ENCODE peak calls at places on chromosomes 1 and 21, in six cellular contexts. J, Z, B, C, E and A are unnamed samples.

GRCh38 chr1:208269338-208269666 is 25.1 kb upstream of the PLXNA2 start:
- DNase-seq in J (no peak), Z (no peak), B (no peak), C (no peak), E (no peak), A (no peak)

GRCh38 chr1:29991025-29991424 is 732.4 kb downstream of the MATN1 start:
- DNase-seq in J (peak), Z (no peak), B (no peak), C (no peak), E (no peak), A (no peak)

GRCh38 chr1:5991784-5992033 is 516 bp downstream of the NPHP4 start:
- DNase-seq in J (no peak), Z (no peak), B (no peak), C (no peak), E (no peak), A (no peak)

GRCh38 chr1:35622510-35623171 is 18.7 kb downstream of the PSMB2 start:
- DNase-seq in J (no peak), Z (no peak), B (no peak), C (no peak), E (no peak), A (no peak)

GRCh38 chr1:143665606-143666005 is 306.2 kb downstream of the FAM72C start:
- DNase-seq in J (no peak), Z (no peak), B (no peak), C (no peak), E (no peak), A (no peak)

GRCh38 chr21:44853601-44854390 is 19.7 kb downstream of the PTTG1IP start:
- DNase-seq in J (no peak), Z (no peak), B (no peak), C (no peak), E (no peak), A (no peak)

GRCh38 chr1:177983824-177984528 is 14.1 kb upstream of the SEC16B start:
- DNase-seq in J (peak), Z (peak), B (peak), C (peak), E (peak), A (peak)

GRCh38 chr1:91015358-91015780 is 6.5 kb downstream of the ZNF644 start:
- DNase-seq in J (peak), Z (no peak), B (no peak), C (no peak), E (no peak), A (no peak)

GRCh38 chr1:17653728-17654351 is 101.3 kb upstream of the ACTL8 start:
- DNase-seq in J (no peak), Z (peak), B (peak), C (no peak), E (peak), A (peak)

GRCh38 chr1:24558455-24558854 is 2.6 kb downstream of the NCMAP start:
- DNase-seq in J (no peak), Z (no peak), B (no peak), C (no peak), E (no peak), A (no peak)

GRCh38 chr1:38418195-38419030 is 371.8 kb upstream of the POU3F1 start:
- DNase-seq in J (no peak), Z (no peak), B (peak), C (no peak), E (no peak), A (no peak)

GRCh38 chr1:6178751-6179563 is 1.2 kb downstream of the CHD5 start:
- DNase-seq in J (no peak), Z (peak), B (no peak), C (no peak), E (no peak), A (no peak)

GRCh38 chr1:25549273-25550154 is 6.1 kb downstream of the LDLRAP1 start:
- DNase-seq in J (peak), Z (no peak), B (peak), C (no peak), E (no peak), A (peak)

DNA sequence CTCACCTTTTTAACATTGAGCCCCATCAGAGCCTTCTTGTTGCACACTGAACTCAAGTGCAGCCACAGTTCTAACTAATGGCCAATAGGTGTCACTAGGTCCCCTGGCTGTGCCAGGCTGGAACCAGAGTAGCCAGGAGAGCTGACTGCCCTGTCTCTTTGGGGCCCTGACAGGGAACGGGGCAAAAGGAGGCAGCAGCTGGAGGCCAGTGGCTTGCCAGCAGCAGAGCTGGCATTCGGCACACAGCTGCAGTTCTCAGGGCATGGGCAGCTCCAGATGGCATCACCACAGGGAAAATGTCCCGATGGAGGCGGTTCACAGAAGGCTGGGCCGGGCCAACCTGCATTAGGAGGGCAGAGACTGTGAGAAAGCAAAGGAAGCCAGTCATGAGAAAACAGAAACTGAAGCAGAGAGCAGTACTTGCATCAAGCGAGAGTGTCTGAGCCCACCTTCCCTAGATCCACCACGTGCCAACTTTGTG is 188.6 kb downstream of the FCRL5 start:
- DNase-seq in J (peak), Z (peak), B (peak), C (peak), E (peak), A (peak)
- TF ChIP-seq CTCF in J (peak), Z (peak), B (peak), C (peak), E (peak), A (peak)

GRCh38 chr1:2861143-2861987 is 59.9 kb upstream of the TTC34 start:
- DNase-seq in J (no peak), Z (no peak), B (no peak), C (no peak), E (no peak), A (no peak)
- TF ChIP-seq CTCF in J (no peak), Z (no peak), B (no peak), C (no peak), E (no peak), A (no peak)

DNA sequence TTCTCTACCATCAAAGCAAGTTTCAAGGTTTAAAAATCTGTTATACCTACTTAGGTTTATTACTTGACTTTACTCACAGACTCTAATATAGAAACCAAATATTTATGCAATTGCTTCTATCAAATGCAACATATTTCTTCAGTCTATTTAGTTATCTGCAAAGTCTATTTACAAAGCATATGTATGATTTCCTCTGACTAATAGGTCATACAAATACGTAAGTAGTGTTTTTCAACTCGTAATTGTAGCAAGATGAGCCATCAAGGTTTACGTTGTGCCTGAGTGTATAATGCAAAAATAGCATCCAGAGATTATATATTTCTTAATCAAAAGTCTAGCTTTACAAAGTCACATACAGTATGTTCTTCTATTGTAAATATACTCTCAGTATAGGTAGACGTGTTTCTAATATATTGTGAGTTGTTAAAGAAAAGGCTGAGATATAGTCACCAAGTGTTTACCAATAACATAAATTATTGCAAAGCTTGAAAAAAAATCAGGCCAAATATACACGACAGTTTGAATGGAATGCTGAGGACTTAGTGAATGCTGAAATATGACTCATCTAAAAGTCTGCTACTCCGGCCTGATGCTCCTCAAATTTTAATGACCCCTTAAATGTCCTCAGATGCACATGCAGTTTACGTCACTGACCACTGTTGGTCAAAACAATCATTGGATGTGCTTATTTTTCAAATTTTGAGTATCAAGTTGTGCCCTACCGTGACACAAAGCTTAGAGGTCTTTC is 48.4 kb downstream of the ADAMTS5 start:
- DNase-seq in J (no peak), Z (no peak), B (peak), C (no peak), E (no peak), A (peak)
- TF ChIP-seq CTCF in J (no peak), Z (no peak), B (no peak), C (no peak), E (no peak), A (no peak)

DNA sequence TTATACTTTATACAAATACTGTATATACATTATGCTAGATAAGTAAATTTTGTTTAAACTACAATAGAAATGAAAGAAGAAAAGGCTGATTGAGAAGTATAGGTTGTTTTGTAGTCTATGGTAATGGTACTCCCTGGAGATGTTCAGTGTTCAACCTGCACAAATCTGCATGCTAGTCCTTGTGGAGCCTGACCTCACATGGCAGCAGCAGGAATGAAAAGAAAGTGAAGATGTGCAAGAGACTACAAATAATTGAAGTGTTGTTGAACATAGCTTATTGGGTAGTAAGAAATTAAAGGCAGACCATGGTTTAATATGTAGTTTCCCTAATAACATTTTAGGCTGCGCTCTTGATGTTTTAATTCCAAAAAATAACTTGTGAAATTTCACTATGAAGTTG is 201.2 kb downstream of the TGFB2 start:
- DNase-seq in J (no peak), Z (no peak), B (peak), C (no peak), E (peak), A (peak)
- TF ChIP-seq CTCF in J (no peak), Z (no peak), B (peak), C (no peak), E (peak), A (peak)

DNA sequence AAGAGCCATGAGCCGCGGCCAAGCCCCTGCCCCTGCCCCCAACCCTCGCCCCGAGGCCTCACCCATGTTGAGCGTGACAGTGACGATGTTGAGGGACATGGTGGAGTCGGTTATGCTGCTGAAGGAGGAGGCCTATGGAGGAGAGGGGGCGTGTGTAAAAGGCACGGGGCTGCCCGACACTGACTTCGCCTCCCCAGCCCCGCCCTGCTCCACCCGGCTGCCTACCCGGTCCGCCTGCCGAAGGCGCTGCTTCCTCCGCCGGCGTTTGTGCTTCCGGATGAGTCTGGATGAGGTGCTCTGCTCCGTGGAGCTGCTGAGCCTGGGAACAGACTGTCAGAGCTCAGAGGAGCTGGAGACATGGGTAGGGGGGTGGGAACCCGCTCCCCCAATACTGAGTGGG is 9.0 kb downstream of the DVL1 start:
- DNase-seq in J (no peak), Z (no peak), B (no peak), C (no peak), E (no peak), A (no peak)
- TF ChIP-seq CTCF in J (no peak), Z (no peak), B (no peak), C (no peak), E (no peak), A (no peak)

GRCh38 chr1:2230781-2231666 is 2.9 kb downstream of the SKI start:
- DNase-seq in J (peak), Z (peak), B (no peak), C (no peak), E (no peak), A (peak)
- TF ChIP-seq CTCF in J (no peak), Z (no peak), B (no peak), C (no peak), E (no peak), A (no peak)